ENCODE peak calls at places on chromosomes 7 and 10, in eight cellular contexts. B, P, K, G, W, O, I and M are unnamed samples.
A peak's percentile ranks its signal among the peaks of the same experiment; 100 is the strongest.

GRCh38 chr10:34407227-34407626 is 407.9 kb downstream of the PARD3 start:
- DNase-seq in I (no peak), G (no peak), O (no peak), K (peak; percentile 25), P (no peak), W (no peak), B (no peak), M (peak; percentile 71)

GRCh38 chr10:101489355-101489754 is 98.7 kb downstream of the POLL start:
- DNase-seq in P (no peak), G (no peak), I (no peak), B (no peak), W (no peak), K (no peak), O (no peak), M (no peak)

GRCh38 chr7:91291902-91292301 is 27.7 kb downstream of the FZD1 start:
- DNase-seq in I (no peak), G (no peak), B (no peak), K (no peak), O (no peak), P (no peak), W (no peak), M (no peak)

GRCh38 chr7:151416921-151417320 is 7.1 kb upstream of the WDR86 start:
- DNase-seq in O (no peak), G (peak; percentile 37), P (no peak), W (no peak), I (no peak), B (no peak), K (peak; percentile 54), M (no peak)

GRCh38 chr7:6121141-6121540 is 90.0 kb downstream of the ANKRD61 start:
- DNase-seq in G (no peak), K (peak; percentile 55), W (no peak), P (no peak), B (no peak), I (no peak), O (no peak), M (no peak)

GRCh38 chr7:150448789-150449147 is 1.7 kb upstream of the GIMAP8 start:
- DNase-seq in G (peak; percentile 80), K (peak; percentile 96), W (peak; percentile 92), P (peak; percentile 66), O (peak; percentile 88), B (peak; percentile 80), I (peak; percentile 82), M (peak; percentile 74)

GRCh38 chr10:373516-374309 is 238.5 kb downstream of the ZMYND11 start:
- DNase-seq in B (peak; percentile 67), I (no peak), G (no peak), K (peak; percentile 32), W (no peak), P (no peak), O (peak; percentile 58), M (peak; percentile 51)

GRCh38 chr7:88344956-88345832 is 38.5 kb upstream of the STEAP4 start:
- DNase-seq in O (peak; percentile 69), W (peak; percentile 86), I (peak; percentile 63), G (peak; percentile 66), K (peak; percentile 14), P (peak; percentile 24), B (peak; percentile 72), M (peak; percentile 41)

GRCh38 chr10:120077707-120078492 is 185.4 kb downstream of the SEC23IP start:
- DNase-seq in W (peak; percentile 82), I (no peak), O (no peak), B (no peak), P (no peak), K (no peak), G (no peak), M (no peak)

GRCh38 chr7:4068286-4068685 is 613.8 kb upstream of the FOXK1 start:
- DNase-seq in B (no peak), G (no peak), P (no peak), W (peak; percentile 27), I (no peak), K (no peak), O (no peak), M (no peak)

GRCh38 chr10:22148956-22149355 is 68.9 kb downstream of the EBLN1 start:
- DNase-seq in B (no peak), O (no peak), P (no peak), I (no peak), K (no peak), W (no peak), G (no peak), M (no peak)

GRCh38 chr10:60387531-60387930 is 2.1 kb downstream of the ANK3 start:
- DNase-seq in K (no peak), W (no peak), I (no peak), G (no peak), P (no peak), O (no peak), B (no peak), M (no peak)

GRCh38 chr10:416091-416515 is 273.4 kb downstream of the DIP2C start:
- DNase-seq in W (peak; percentile 85), G (no peak), I (no peak), K (no peak), O (no peak), P (no peak), B (no peak), M (no peak)

GRCh38 chr7:33536398-33536797 is 368.9 kb upstream of the BMPER start:
- DNase-seq in P (no peak), G (no peak), K (no peak), I (no peak), W (no peak), O (no peak), B (no peak), M (no peak)

GRCh38 chr7:33529070-33529469 is 376.3 kb upstream of the BMPER start:
- DNase-seq in B (no peak), P (no peak), I (no peak), K (no peak), G (no peak), O (no peak), W (peak; percentile 50), M (no peak)

GRCh38 chr7:33534830-33535229 is 370.5 kb upstream of the BMPER start:
- DNase-seq in O (no peak), I (no peak), P (no peak), W (peak; percentile 48), K (no peak), G (no peak), B (peak; percentile 21), M (no peak)

DNA sequence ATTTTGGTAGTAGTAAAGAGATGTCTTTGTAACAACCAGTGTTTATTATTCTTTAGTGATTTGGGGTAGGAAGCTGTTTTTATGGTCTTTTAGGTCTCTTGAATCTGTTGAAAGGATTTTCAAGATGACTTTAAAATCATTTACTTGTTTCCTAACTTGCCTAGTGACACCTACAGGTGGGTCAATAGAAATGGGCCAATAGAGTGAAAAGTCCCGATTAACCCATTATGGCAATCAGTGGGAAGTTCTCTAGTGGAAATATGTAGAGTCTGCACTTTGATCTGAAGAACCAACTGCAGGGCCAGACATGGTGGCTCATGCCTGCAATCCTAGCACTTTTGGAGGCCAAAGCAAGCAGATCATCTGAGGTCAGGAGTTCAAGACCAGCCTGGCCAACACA is 374.7 kb upstream of the BMPER start:
- DNase-seq in K (no peak), B (no peak), P (no peak), G (no peak), W (no peak), I (no peak), O (no peak), M (no peak)
- TF ChIP-seq CTCF in K (no peak), B (no peak), P (no peak), G (no peak), W (peak; percentile 37), I (no peak), O (no peak), M (no peak)

GRCh38 chr7:43878867-43879266 is 9.6 kb upstream of the MRPS24 start:
- DNase-seq in G (no peak), B (no peak), W (no peak), I (no peak), P (no peak), K (no peak), O (no peak), M (no peak)

GRCh38 chr7:43879477-43879876 is 10.2 kb upstream of the MRPS24 start:
- DNase-seq in W (no peak), I (no peak), B (no peak), K (peak; percentile 87), P (no peak), G (no peak), O (no peak), M (no peak)

GRCh38 chr7:43876266-43876665 is 6.9 kb upstream of the MRPS24 start:
- DNase-seq in W (no peak), O (no peak), B (no peak), P (no peak), I (no peak), K (no peak), G (no peak), M (no peak)

GRCh38 chr7:43877968-43878864 is 8.9 kb upstream of the MRPS24 start:
- DNase-seq in K (no peak), P (no peak), O (no peak), I (no peak), W (no peak), G (no peak), B (no peak), M (no peak)

DNA sequence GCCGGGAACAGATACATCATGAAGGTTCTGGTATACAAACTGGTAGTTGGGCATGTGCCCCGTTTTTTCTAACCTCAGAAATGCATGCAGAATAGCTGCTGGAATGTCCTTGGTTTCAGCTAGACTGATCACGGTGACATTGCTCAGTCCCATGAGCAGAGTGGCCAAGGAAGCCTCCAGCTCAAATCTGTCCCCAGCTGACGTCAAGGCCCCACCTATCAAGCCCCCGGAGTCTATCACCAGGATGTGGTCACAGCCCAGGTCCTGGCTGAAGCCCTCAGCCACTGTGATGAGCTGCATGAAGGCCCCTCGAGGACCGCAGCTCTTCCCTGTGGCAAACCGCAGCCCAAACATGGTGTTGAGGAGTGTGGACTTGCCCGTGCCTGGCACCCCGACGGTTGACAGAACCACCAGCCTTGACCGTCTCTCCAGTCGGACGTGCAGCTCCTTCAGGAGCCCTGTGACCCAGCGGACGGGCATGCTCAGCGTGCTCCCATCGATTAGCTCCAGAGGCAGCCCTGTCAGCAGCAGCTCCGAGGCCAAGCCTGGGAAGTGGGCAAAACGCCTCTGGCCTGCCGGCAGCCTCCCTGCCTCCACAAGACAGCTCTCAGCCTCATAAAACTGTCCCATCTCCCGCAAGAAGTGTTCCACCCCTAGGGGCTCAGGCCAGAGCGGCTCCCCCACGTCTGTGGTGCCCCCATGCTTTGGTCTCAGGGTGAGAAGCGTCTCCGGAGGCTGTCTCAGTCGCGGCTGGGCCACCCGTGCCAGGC is 7.8 kb upstream of the MRPS24 start:
- DNase-seq in K (no peak), P (no peak), W (no peak), B (no peak), G (no peak), O (peak; percentile 59), I (no peak), M (no peak)
- H3K36me3 ChIP-seq in K (peaks cover 66% of the 10 kb centered on the region), P (no peaks in the 10 kb centered on the region), W (peaks cover 46% of the 10 kb centered on the region), B (peaks cover 17% of the 10 kb centered on the region), G (no peaks in the 10 kb centered on the region), O (peaks cover 66% of the 10 kb centered on the region), I (peaks cover 70% of the 10 kb centered on the region), M (peaks cover 52% of the 10 kb centered on the region)

DNA sequence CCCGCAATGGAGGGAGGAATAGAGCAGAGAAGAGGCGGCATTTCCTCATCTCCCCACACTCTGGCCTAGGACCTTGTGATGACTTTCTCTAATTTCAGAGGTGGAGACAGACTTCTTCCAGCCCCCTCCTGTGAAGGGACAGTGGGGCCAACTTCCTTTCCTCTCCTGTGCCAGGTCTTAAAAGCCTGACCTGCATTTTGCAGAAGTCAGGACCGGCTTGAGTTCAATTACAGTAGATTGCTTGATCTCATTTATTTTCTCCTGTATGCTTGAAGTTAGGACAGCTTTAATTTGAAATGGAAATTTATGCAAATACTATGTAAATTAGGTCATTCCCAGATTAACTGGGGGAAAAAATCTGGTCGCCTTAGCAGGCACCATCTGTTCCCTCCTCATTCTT is 57.1 kb downstream of the SYPL1 start:
- DNase-seq in P (no peak), B (no peak), G (no peak), O (no peak), I (no peak), K (no peak), W (no peak), M (no peak)
- H3K4me1 ChIP-seq in P (no peaks in the 10 kb centered on the region), B (no peaks in the 10 kb centered on the region), G (peaks cover 11% of the 10 kb centered on the region), O (peaks cover 8% of the 10 kb centered on the region), I (no peaks in the 10 kb centered on the region), K (peaks cover 16% of the 10 kb centered on the region), W (no peaks in the 10 kb centered on the region), M (peaks cover 2% of the 10 kb centered on the region)

GRCh38 chr10:133353202-133353959 is 4.4 kb downstream of the FUOM start:
- DNase-seq in G (no peak), K (peak; percentile 83), B (no peak), I (no peak), P (no peak), W (peak; percentile 61), O (no peak), M (no peak)
- TF ChIP-seq CTCF in G (no peak), K (no peak), B (no peak), I (no peak), P (no peak), W (peak; percentile 23), O (no peak), M (no peak)